ENCODE peak calls at places on chromosome 20, in five cellular contexts. S is SK-N-SH, K is BE2C, A is endothelial cell of umbilical vein, V is cardiac fibroblast. N is an unnamed sample.
A peak's percentile ranks its signal among the peaks of the same experiment; 100 is the strongest.

GRCh38 chr20:21291026-21291425 is 12.1 kb upstream of the XRN2 start:
- DNase-seq in K (no peak), A (no peak), S (no peak), V (peak; percentile 35), N (peak; percentile 14)

GRCh38 chr20:1998193-1998520 is 4.3 kb upstream of the PDYN start:
- DNase-seq in V (no peak), K (no peak), A (no peak), S (no peak), N (no peak)

GRCh38 chr20:1094706-1095220 is 23.6 kb upstream of the PSMF1 start:
- DNase-seq in K (no peak), S (peak; percentile 42), A (no peak), V (no peak), N (no peak)

GRCh38 chr20:8972963-8973362 is 95.9 kb upstream of the PLCB4 start:
- DNase-seq in S (no peak), K (no peak), V (no peak), A (peak; percentile 17), N (no peak)

GRCh38 chr20:23889775-23890187 is 10.2 kb upstream of the CST5 start:
- DNase-seq in V (peak; percentile 67), S (peak; percentile 34), A (peak; percentile 42), K (peak; percentile 53), N (peak; percentile 44)

GRCh38 chr20:51884561-51884960 is 82.2 kb upstream of the SALL4 start:
- DNase-seq in S (no peak), K (no peak), A (no peak), V (no peak), N (peak; percentile 28)

GRCh38 chr20:24502184-24502583 is 32.8 kb downstream of the SYNDIG1 start:
- DNase-seq in V (peak; percentile 91), K (peak; percentile 94), A (no peak), S (peak; percentile 51), N (peak; percentile 15)

GRCh38 chr20:24618739-24619138 is 149.3 kb downstream of the SYNDIG1 start:
- DNase-seq in A (no peak), K (no peak), S (no peak), V (no peak), N (no peak)

GRCh38 chr20:37396520-37397075 is 50.7 kb downstream of the SRC start:
- DNase-seq in A (no peak), K (peak; percentile 78), V (no peak), S (peak; percentile 77), N (no peak)

GRCh38 chr20:32528291-32528891 is 56.7 kb downstream of the NOL4L start:
- DNase-seq in A (no peak), S (peak; percentile 60), V (no peak), K (peak; percentile 61), N (no peak)

GRCh38 chr20:37081717-37082289 is 14.0 kb downstream of the RBL1 start:
- DNase-seq in K (no peak), V (no peak), S (peak; percentile 23), A (peak; percentile 16), N (no peak)

GRCh38 chr20:58072695-58073671 is 155.5 kb downstream of the ANKRD60 start:
- DNase-seq in S (no peak), A (no peak), K (no peak), V (no peak), N (no peak)

GRCh38 chr20:58694241-58695083 is 1.9 kb downstream of the NPEPL1 start:
- DNase-seq in V (no peak), K (no peak), A (no peak), S (no peak), N (no peak)

GRCh38 chr20:47741669-47742345 is 43.5 kb downstream of the SULF2 start:
- DNase-seq in A (peak; percentile 11), K (no peak), V (no peak), S (no peak), N (no peak)

GRCh38 chr20:19260412-19261090 is 48.1 kb downstream of the SLC24A3 start:
- DNase-seq in A (no peak), S (no peak), K (no peak), V (peak; percentile 72), N (peak; percentile 55)

GRCh38 chr20:3316131-3316530 is 77.1 kb upstream of the SLC4A11 start:
- DNase-seq in V (no peak), A (no peak), K (no peak), S (no peak), N (no peak)

GRCh38 chr20:24752612-24753011 is 196.5 kb upstream of the CST7 start:
- DNase-seq in V (no peak), S (no peak), K (no peak), A (no peak), N (no peak)

GRCh38 chr20:56776345-56776744 is 147.2 kb downstream of the TFAP2C start:
- DNase-seq in S (no peak), A (no peak), K (no peak), V (no peak), N (no peak)

GRCh38 chr20:805713-806112 is 27.8 kb upstream of the FAM110A start:
- DNase-seq in K (no peak), V (peak; percentile 41), S (no peak), A (no peak), N (peak; percentile 23)

GRCh38 chr20:58891686-58892125 is 39.2 kb downstream of the GNAS start:
- DNase-seq in V (peak; percentile 33), K (peak; percentile 50), A (no peak), S (peak; percentile 82), N (peak; percentile 44)

GRCh38 chr20:835220-836045 is 1.9 kb downstream of the FAM110A start:
- DNase-seq in A (no peak), K (no peak), S (no peak), V (no peak), N (no peak)

GRCh38 chr20:24001901-24002405 is 13.4 kb upstream of the GGTLC1 start:
- DNase-seq in A (no peak), V (no peak), K (no peak), S (no peak), N (no peak)

GRCh38 chr20:1669304-1669703 is 11.7 kb upstream of the SIRPG start:
- DNase-seq in V (no peak), A (no peak), K (no peak), S (no peak), N (peak; percentile 4)

GRCh38 chr20:16279320-16279719 is 293.9 kb downstream of the KIF16B start:
- DNase-seq in V (no peak), S (no peak), A (no peak), K (no peak), N (no peak)

GRCh38 chr20:25374842-25375241 is 15.8 kb downstream of the ABHD12 start:
- DNase-seq in S (no peak), K (no peak), V (no peak), A (no peak), N (no peak)

GRCh38 chr20:4216866-4217265 is 201.5 kb upstream of the RNF24 start:
- DNase-seq in K (no peak), V (no peak), S (no peak), A (no peak), N (no peak)

GRCh38 chr20:24986436-24987015 is 6.0 kb downstream of the APMAP start:
- DNase-seq in A (no peak), K (no peak), S (no peak), V (no peak), N (no peak)

GRCh38 chr20:58651548-58651822 is 402 bp downstream of the STX16 start:
- DNase-seq in S (peak; percentile 90), K (no peak), V (no peak), A (peak; percentile 34), N (no peak)

GRCh38 chr20:36802326-36803223 is 29.0 kb upstream of the DSN1 start:
- DNase-seq in V (peak; percentile 79), A (no peak), S (no peak), K (no peak), N (peak; percentile 24)

GRCh38 chr20:1174787-1175186 is 10.0 kb downstream of the TMEM74B start:
- DNase-seq in A (no peak), K (no peak), V (no peak), S (no peak), N (no peak)

GRCh38 chr20:47353697-47354387 is 2.7 kb downstream of the ZMYND8 start:
- DNase-seq in K (no peak), S (no peak), A (peak; percentile 66), V (no peak), N (peak; percentile 80)

GRCh38 chr20:14148042-14148441 is 152.7 kb downstream of the MACROD2 start:
- DNase-seq in A (no peak), S (no peak), V (no peak), K (no peak), N (peak; percentile 82)

DNA sequence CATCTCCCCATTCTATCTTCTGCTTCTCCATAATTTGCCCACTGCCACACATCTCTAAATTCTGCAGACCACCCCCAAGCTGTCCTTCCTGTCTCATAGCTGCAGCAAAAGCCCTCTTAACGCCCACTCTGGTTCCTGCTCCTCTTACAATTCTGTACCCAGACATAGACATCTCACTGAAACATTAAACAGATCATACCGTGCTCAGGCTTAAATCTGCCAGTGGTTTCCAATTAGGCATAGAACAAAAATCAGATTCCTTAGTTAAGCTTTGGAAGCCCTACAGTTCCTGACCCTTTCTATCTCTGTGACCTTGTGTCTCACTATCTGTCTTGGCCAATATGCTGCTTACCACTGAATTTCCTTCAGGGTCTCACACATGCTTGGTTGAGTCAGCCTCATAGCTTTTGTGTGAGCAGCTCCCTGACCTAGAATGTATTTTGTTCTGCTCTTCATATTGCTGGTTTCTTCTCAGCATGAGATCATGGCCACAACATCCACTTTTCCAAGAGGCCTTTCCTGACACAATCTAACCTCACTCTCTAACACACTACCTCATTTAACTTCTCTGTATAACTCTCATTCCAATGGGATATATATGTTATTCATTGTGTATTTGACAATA is 749.7 kb downstream of the MAFB start:
- DNase-seq in S (no peak), A (no peak), V (no peak), K (no peak), N (no peak)
- H3K4me3 ChIP-seq in S (no peak overlapping the region), A (no peak overlapping the region), V (no peak overlapping the region), K (no peak overlapping the region), N (no peak overlapping the region)

GRCh38 chr20:53032021-53033001 is 60.2 kb downstream of the TSHZ2 start:
- DNase-seq in K (no peak), V (peak; percentile 55), A (no peak), S (no peak), N (peak; percentile 89)

GRCh38 chr20:53033176-53033575 is 61.0 kb downstream of the TSHZ2 start:
- DNase-seq in A (no peak), V (no peak), K (no peak), S (no peak), N (no peak)

GRCh38 chr20:53028337-53029007 is 56.3 kb downstream of the TSHZ2 start:
- DNase-seq in K (no peak), S (no peak), V (no peak), A (no peak), N (no peak)

GRCh38 chr20:53034899-53035298 is 62.7 kb downstream of the TSHZ2 start:
- DNase-seq in V (no peak), A (no peak), S (no peak), K (no peak), N (no peak)

GRCh38 chr20:53030061-53030460 is 57.9 kb downstream of the TSHZ2 start:
- DNase-seq in K (no peak), A (no peak), V (no peak), S (no peak), N (no peak)
- TF ChIP-seq CTCF in K (peak; percentile 11), A (no peak), V (no peak), S (no peak), N (no peak)

DNA sequence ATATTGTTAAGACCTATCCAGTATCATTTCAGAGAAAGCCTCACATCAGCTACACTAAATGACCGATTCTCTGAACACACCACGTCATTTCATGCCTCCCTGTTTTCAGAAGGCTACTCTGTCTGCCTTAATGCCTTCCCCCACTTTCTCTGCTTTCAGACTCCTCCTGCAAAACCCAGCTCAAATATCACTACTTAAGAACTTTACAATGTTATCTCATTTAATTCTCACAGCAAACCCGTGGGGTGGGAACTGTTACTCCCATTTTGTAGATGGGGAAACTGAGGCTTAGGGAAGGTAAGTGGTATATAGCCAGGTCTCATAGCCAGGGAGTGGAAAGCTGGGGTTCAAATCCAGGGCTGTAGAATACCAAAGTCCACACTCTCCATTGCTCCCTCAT is 2.8 kb downstream of the CYP24A1 start:
- DNase-seq in V (no peak), A (no peak), S (no peak), K (no peak), N (no peak)
- H3K4me3 ChIP-seq in V (no peak overlapping the region), A (no peak overlapping the region), S (no peak overlapping the region), K (no peak overlapping the region), N (no peak overlapping the region)

GRCh38 chr20:33576432-33576883 is 85.7 kb upstream of the C20orf144 start:
- DNase-seq in S (peak; percentile 51), A (no peak), V (no peak), K (peak; percentile 68), N (no peak)
- TF ChIP-seq CTCF in S (no peak), A (no peak), V (no peak), K (peak; percentile 55), N (peak; percentile 18)